ENCODE peak calls at places on chromosomes 11 and 22, in six cellular contexts. X is fibroblast of pulmonary artery; D is astrocyte of the cerebellum; Z is CD4-positive, alpha-beta T cell; V is AG04450; C is ovary. Q is an unnamed sample.

GRCh38 chr11:43555811-43556210 is 124.7 kb upstream of the HSD17B12 start:
- DNase-seq in X (peak; percentile 57), D (no peak), Z (no peak), V (no peak), C (peak; percentile 76), Q (no peak)

GRCh38 chr11:55966391-55966790 is 3.4 kb downstream of the OR10AG1 start:
- DNase-seq in X (no peak), D (no peak), Z (no peak), V (no peak), C (no peak), Q (no peak)

GRCh38 chr11:46513934-46514342 is 79.9 kb downstream of the AMBRA1 start:
- DNase-seq in X (peak; percentile 84), D (peak; percentile 44), Z (no peak), V (peak; percentile 39), C (peak; percentile 58), Q (no peak)

GRCh38 chr11:8615633-8616032 is 21.6 kb upstream of the STK33 start:
- DNase-seq in X (no peak), D (no peak), Z (no peak), V (no peak), C (no peak), Q (no peak)

GRCh38 chr22:43561421-43562178 is 149.8 kb downstream of the MPPED1 start:
- DNase-seq in X (no peak), D (no peak), Z (no peak), V (no peak), C (no peak), Q (no peak)

GRCh38 chr11:111186308-111186967 is 59.1 kb upstream of the POU2AF2 start:
- DNase-seq in X (peak; percentile 36), D (no peak), Z (no peak), V (no peak), C (no peak), Q (no peak)

GRCh38 chr11:2542406-2542805 is 97.6 kb downstream of the KCNQ1 start:
- DNase-seq in X (no peak), D (no peak), Z (no peak), V (no peak), C (peak; percentile 19), Q (no peak)

GRCh38 chr22:22896601-22897000 is 9.0 kb downstream of the IGLL5 start:
- DNase-seq in X (no peak), D (no peak), Z (no peak), V (no peak), C (peak; percentile 1), Q (no peak)

GRCh38 chr11:128889657-128890213 is 1.4 kb upstream of the KCNJ5 start:
- DNase-seq in X (no peak), D (no peak), Z (no peak), V (no peak), C (no peak), Q (no peak)

GRCh38 chr11:87116185-87116584 is 78.5 kb downstream of the TMEM135 start:
- DNase-seq in X (no peak), D (no peak), Z (no peak), V (no peak), C (no peak), Q (no peak)

GRCh38 chr22:44586337-44586990 is 88.4 kb upstream of the RTL6 start:
- DNase-seq in X (no peak), D (no peak), Z (no peak), V (no peak), C (no peak), Q (no peak)

GRCh38 chr11:46361283-46362145 is 14.3 kb downstream of the DGKZ start:
- DNase-seq in X (peak; percentile 67), D (no peak), Z (peak; percentile 54), V (no peak), C (no peak), Q (no peak)

GRCh38 chr11:119474682-119475596 is 52.0 kb upstream of the THY1 start:
- DNase-seq in X (peak; percentile 80), D (peak; percentile 54), Z (peak; percentile 28), V (no peak), C (peak; percentile 72), Q (peak; percentile 76)

GRCh38 chr11:123479048-123479837 is 49.2 kb downstream of the GRAMD1B start:
- DNase-seq in X (no peak), D (no peak), Z (no peak), V (no peak), C (no peak), Q (no peak)

GRCh38 chr11:13595166-13595565 is 73.3 kb upstream of the FAR1 start:
- DNase-seq in X (no peak), D (no peak), Z (no peak), V (no peak), C (no peak), Q (no peak)

GRCh38 chr11:124415356-124415923 is 9.2 kb downstream of the OR8B4 start:
- DNase-seq in X (peak; percentile 79), D (peak; percentile 48), Z (no peak), V (peak; percentile 41), C (no peak), Q (no peak)

GRCh38 chr11:10638285-10638684 is 55.3 kb downstream of the IRAG1 start:
- DNase-seq in X (peak; percentile 53), D (no peak), Z (no peak), V (no peak), C (no peak), Q (no peak)

GRCh38 chr11:67313125-67313890 is 10.0 kb downstream of the SSH3 start:
- DNase-seq in X (no peak), D (no peak), Z (no peak), V (no peak), C (no peak), Q (no peak)

GRCh38 chr11:72814139-72814830 is at the start of gene ATG16L2:
- DNase-seq in X (peak; percentile 80), D (no peak), Z (peak; percentile 81), V (no peak), C (peak; percentile 92), Q (peak; percentile 85)
- TF ChIP-seq CTCF in X (no peak), D (no peak), Z (peak; percentile 29), V (no peak), C (no peak), Q (peak; percentile 40)

DNA sequence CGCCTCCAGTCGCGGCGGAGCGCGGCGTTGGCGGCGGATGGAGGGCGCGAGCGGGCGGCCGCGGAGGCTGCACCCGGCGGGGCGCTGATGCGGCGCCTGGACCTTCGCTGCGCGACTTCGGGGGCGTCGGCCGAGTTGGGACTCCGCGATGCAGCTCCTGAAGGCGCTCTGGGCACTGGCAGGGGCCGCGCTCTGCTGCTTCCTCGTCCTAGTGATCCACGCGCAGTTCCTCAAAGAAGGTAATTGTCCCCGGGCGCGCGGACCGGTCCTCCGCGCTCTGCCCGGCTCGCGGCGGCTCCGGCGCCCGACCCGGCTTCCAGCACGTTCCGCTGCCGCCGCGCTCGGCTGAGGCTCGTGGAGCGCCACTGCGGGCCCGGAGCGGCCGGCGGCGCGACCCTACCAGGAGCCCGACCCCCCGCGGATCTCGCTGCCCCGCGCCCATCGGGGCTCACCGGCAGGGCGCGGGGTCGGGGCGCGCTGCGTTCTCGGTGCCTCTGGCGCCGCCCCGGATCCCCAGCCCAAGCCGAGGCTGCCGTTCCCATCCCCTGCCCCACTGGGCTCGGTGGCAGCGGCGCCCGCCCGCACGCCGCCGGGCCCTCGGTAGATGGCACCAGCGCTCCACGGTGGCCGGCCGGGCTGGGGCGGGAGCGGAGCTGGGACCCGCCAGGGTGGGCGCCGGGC is 1251.2 kb downstream of the BRD1 start:
- DNase-seq in X (no peak), D (no peak), Z (no peak), V (no peak), C (peak; percentile 47), Q (peak; percentile 72)
- TF ChIP-seq CTCF in X (no peak), D (peak; percentile 42), Z (no peak), V (no peak), C (no peak), Q (peak; percentile 74)

GRCh38 chr11:62399172-62399867 is 19.5 kb upstream of the SCGB1A1 start:
- DNase-seq in X (peak; percentile 31), D (no peak), Z (no peak), V (no peak), C (peak; percentile 57), Q (no peak)

GRCh38 chr11:62401356-62401755 is 17.5 kb upstream of the SCGB1A1 start:
- DNase-seq in X (no peak), D (no peak), Z (no peak), V (no peak), C (peak; percentile 48), Q (no peak)

GRCh38 chr11:62400760-62401159 is 18.1 kb upstream of the SCGB1A1 start:
- DNase-seq in X (peak; percentile 82), D (peak; percentile 74), Z (no peak), V (peak; percentile 46), C (peak; percentile 94), Q (no peak)

GRCh38 chr11:62400281-62400680 is 18.6 kb upstream of the SCGB1A1 start:
- DNase-seq in X (no peak), D (no peak), Z (no peak), V (no peak), C (peak; percentile 46), Q (no peak)

GRCh38 chr11:62399868-62400245 is 19.0 kb upstream of the SCGB1A1 start:
- DNase-seq in X (no peak), D (no peak), Z (no peak), V (no peak), C (peak; percentile 75), Q (no peak)
- TF ChIP-seq CTCF in X (no peak), D (no peak), Z (no peak), V (no peak), C (no peak), Q (no peak)

DNA sequence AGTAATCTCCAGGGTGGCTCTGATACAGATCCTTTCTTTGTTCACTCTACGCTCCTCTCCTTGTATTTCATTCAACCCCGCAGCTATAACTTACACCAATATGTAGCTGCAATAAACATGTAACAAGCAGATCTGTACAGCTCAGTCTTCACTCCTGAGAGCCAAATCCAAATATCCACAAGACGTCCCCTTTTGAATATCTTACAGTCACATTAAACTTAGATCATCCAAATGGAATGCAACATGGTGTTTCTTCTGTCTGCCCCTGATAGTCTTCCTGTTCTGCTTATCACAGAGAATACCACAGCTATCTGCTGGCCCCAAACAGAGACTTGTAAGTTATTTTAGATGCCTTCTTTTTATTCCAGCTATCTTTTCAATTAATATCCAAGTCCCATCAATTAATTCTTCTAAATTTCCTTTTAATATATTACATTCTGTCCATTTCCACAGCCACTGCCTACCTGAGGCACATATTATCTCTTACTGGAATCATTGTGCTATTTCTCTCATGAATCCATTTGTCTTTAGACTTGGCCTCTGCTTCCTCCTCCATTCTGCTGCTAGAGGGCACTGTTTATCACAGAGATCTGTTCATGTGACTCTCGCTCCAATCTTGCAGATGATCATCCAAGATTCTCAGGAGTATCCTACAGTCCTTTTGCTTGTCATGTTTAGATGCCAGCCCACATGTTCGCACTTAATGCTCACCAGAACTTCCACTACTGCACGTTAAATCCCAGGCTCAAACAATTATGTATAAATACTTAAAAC is 908.6 kb downstream of the NTM start:
- DNase-seq in X (peak; percentile 31), D (peak; percentile 6), Z (no peak), V (peak; percentile 15), C (no peak), Q (peak; percentile 12)
- TF ChIP-seq CTCF in X (peak; percentile 35), D (peak; percentile 67), Z (no peak), V (peak; percentile 58), C (no peak), Q (peak; percentile 64)

DNA sequence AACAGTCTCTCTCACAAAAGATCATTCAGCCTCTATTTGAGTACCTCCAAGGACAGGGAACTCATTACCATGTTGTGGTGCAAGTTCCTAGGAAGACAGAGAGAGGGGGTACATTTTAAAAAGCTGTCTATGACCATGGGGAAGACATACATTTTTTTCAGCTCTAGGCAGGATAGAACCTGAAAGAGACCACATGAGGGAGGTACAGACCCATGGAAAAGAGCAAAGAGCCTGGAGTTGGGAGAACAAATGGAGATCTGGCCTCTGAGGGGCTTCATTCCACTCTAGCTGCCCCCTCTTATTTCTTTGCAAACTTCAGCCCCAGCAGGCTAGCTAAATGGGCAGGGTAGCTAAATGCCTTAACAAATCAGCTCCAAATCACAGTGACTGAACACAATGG is 36.3 kb downstream of the KCNC1 start:
- DNase-seq in X (peak; percentile 16), D (no peak), Z (no peak), V (no peak), C (no peak), Q (no peak)
- TF ChIP-seq CTCF in X (peak; percentile 22), D (peak; percentile 31), Z (no peak), V (peak; percentile 50), C (no peak), Q (no peak)

Q was measured in neural crest cell.